ENCODE peak calls at places on chromosomes 1 and 21, in seven cellular contexts. Q, D, C, E, G, A and H are unnamed samples.

GRCh38 chr1:41045740-41046139 is 24.2 kb upstream of the SLFNL1 start:
- DNase-seq in Q (peak; percentile 94), D (no peak), C (no peak), E (no peak), G (no peak), A (no peak), H (no peak)

GRCh38 chr1:247212012-247212411 is 40.2 kb upstream of the ZNF124 start:
- DNase-seq in Q (no peak), D (peak; percentile 56), C (no peak), E (no peak), G (no peak), A (peak; percentile 87), H (no peak)

GRCh38 chr1:234529095-234529494 is 50.1 kb upstream of the TARBP1 start:
- DNase-seq in Q (no peak), D (no peak), C (no peak), E (no peak), G (no peak), A (no peak), H (no peak)

GRCh38 chr1:97814121-97814520 is 106.7 kb downstream of the DPYD start:
- DNase-seq in Q (no peak), D (no peak), C (no peak), E (no peak), G (no peak), A (no peak), H (no peak)

GRCh38 chr1:180299486-180300246 is 69.6 kb downstream of the LHX4 start:
- DNase-seq in Q (no peak), D (no peak), C (no peak), E (no peak), G (no peak), A (no peak), H (no peak)

GRCh38 chr1:11804666-11805453 is 904 bp downstream of the MTHFR start:
- DNase-seq in Q (peak; percentile 31), D (peak; percentile 95), C (no peak), E (no peak), G (peak; percentile 47), A (no peak), H (no peak)

GRCh38 chr1:210726621-210727020 is 397.9 kb downstream of the HHAT start:
- DNase-seq in Q (no peak), D (peak; percentile 67), C (no peak), E (peak; percentile 13), G (no peak), A (no peak), H (peak; percentile 2)

GRCh38 chr1:241950390-241950789 is 7.2 kb upstream of the BECN2 start:
- DNase-seq in Q (no peak), D (no peak), C (no peak), E (no peak), G (peak; percentile 66), A (no peak), H (peak; percentile 28)

GRCh38 chr1:44603718-44604117 is 70.6 kb downstream of the TMEM53 start:
- DNase-seq in Q (no peak), D (no peak), C (no peak), E (no peak), G (peak; percentile 46), A (no peak), H (no peak)

GRCh38 chr1:229388876-229389580 is 44.9 kb downstream of the ACTA1 start:
- DNase-seq in Q (no peak), D (no peak), C (no peak), E (no peak), G (no peak), A (no peak), H (no peak)

GRCh38 chr21:31880816-31881215 is 8.0 kb downstream of the HUNK start:
- DNase-seq in Q (no peak), D (no peak), C (no peak), E (no peak), G (no peak), A (no peak), H (no peak)

GRCh38 chr1:21149430-21149861 is 27.3 kb downstream of the EIF4G3 start:
- DNase-seq in Q (peak; percentile 91), D (no peak), C (peak; percentile 6), E (no peak), G (peak; percentile 34), A (no peak), H (no peak)

GRCh38 chr1:47881505-47882442 is 115.4 kb downstream of the TRABD2B start:
- DNase-seq in Q (no peak), D (no peak), C (no peak), E (no peak), G (peak; percentile 84), A (no peak), H (no peak)

GRCh38 chr1:44568128-44568900 is 106.0 kb downstream of the TMEM53 start:
- DNase-seq in Q (no peak), D (no peak), C (no peak), E (no peak), G (no peak), A (no peak), H (no peak)

GRCh38 chr21:15850645-15851044 is 120.9 kb downstream of the USP25 start:
- DNase-seq in Q (peak; percentile 90), D (no peak), C (no peak), E (no peak), G (no peak), A (no peak), H (no peak)

GRCh38 chr21:36494557-36494956 is 14.6 kb upstream of the CLDN14 start:
- DNase-seq in Q (no peak), D (no peak), C (no peak), E (no peak), G (no peak), A (no peak), H (no peak)

DNA sequence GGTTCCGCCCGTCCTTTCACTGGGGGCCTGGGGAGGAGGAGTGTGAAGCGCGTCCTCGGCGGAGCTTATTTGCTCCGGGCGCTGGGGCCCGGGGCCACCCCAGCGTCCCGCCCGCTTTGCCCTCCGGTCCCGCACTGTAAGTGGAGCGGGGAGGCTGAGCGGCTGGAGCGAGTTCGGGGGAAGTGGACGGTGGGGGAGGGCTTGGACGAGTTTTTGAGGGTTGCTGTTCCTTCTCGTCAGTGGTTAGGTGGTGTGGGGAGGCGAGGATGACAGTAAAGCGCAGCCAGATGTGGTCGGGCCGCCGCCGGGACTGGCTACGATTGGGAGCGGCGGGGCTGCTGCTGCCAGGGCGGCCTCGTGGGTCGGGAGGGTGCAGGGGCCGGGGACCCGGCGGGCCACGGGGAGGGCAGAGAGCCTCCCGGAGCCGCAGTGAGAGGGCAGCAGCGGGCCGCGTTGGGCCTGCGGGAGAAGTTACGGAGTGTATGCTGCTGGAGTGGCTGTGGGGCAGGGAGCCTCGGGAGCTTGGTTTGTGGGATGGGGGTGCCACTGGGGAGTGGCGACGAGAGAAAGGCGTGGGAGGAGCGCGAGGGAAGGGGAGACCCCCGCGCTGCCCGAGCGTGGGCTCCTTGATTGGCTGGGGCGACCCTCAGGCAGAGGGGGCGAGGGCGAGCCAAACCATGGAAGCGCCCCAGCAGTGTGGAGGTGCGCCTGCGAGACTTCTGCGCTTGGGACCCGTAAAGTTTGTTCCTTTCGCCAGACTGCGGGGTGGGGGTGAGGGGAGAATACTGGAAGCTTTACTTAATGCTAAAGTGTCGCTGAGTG is 2.1 kb downstream of the ADGRL2 start:
- DNase-seq in Q (peak; percentile 77), D (no peak), C (no peak), E (no peak), G (peak; percentile 77), A (no peak), H (no peak)
- TF ChIP-seq POLR2AphosphoS5 in Q (peak; percentile 41), D (no peak), C (no peak), E (no peak), G (peak; percentile 31), A (no peak), H (no peak)

GRCh38 chr1:225700164-225700740 is 47.3 kb upstream of the ENAH start:
- DNase-seq in Q (peak; percentile 67), D (no peak), C (peak; percentile 88), E (no peak), G (no peak), A (no peak), H (no peak)

GRCh38 chr1:225695578-225696332 is 42.8 kb upstream of the ENAH start:
- DNase-seq in Q (no peak), D (no peak), C (no peak), E (no peak), G (peak; percentile 53), A (no peak), H (no peak)

GRCh38 chr1:225700889-225701465 is 48.1 kb upstream of the ENAH start:
- DNase-seq in Q (no peak), D (no peak), C (no peak), E (no peak), G (no peak), A (no peak), H (no peak)

GRCh38 chr1:225697437-225697836 is 44.5 kb upstream of the ENAH start:
- DNase-seq in Q (no peak), D (no peak), C (no peak), E (no peak), G (no peak), A (no peak), H (no peak)

GRCh38 chr1:225699336-225699735 is 46.4 kb upstream of the ENAH start:
- DNase-seq in Q (peak; percentile 59), D (no peak), C (no peak), E (no peak), G (no peak), A (no peak), H (no peak)
- H3K9ac ChIP-seq in Q (peak overlapping the region; percentile 17), D (no peak overlapping the region), C (peak overlapping the region; percentile 43), E (no peak overlapping the region), G (peak overlapping the region; percentile 76), A (no peak overlapping the region), H (no peak overlapping the region)

GRCh38 chr1:176754663-176755062 is 291.7 kb downstream of the PAPPA2 start:
- DNase-seq in Q (no peak), D (no peak), C (no peak), E (no peak), G (peak; percentile 22), A (no peak), H (no peak)

GRCh38 chr1:176752505-176752904 is 289.5 kb downstream of the PAPPA2 start:
- DNase-seq in Q (no peak), D (no peak), C (no peak), E (no peak), G (no peak), A (no peak), H (no peak)
- H3K27ac ChIP-seq in Q (no peak overlapping the region), D (no peak overlapping the region), C (no peak overlapping the region), E (no peak overlapping the region), G (no peak overlapping the region), A (no peak overlapping the region), H (no peak overlapping the region)

GRCh38 chr1:54356680-54357147 is 49.5 kb downstream of the SSBP3 start:
- DNase-seq in Q (no peak), D (peak; percentile 35), C (no peak), E (no peak), G (no peak), A (peak; percentile 33), H (no peak)

GRCh38 chr1:54355931-54356679 is 50.1 kb downstream of the SSBP3 start:
- DNase-seq in Q (no peak), D (peak; percentile 90), C (no peak), E (no peak), G (peak; percentile 62), A (no peak), H (no peak)

GRCh38 chr1:54352755-54353154 is 53.4 kb downstream of the SSBP3 start:
- DNase-seq in Q (no peak), D (no peak), C (no peak), E (no peak), G (no peak), A (no peak), H (no peak)

GRCh38 chr1:54353959-54354358 is 52.2 kb downstream of the SSBP3 start:
- DNase-seq in Q (no peak), D (no peak), C (no peak), E (no peak), G (peak; percentile 85), A (no peak), H (no peak)

DNA sequence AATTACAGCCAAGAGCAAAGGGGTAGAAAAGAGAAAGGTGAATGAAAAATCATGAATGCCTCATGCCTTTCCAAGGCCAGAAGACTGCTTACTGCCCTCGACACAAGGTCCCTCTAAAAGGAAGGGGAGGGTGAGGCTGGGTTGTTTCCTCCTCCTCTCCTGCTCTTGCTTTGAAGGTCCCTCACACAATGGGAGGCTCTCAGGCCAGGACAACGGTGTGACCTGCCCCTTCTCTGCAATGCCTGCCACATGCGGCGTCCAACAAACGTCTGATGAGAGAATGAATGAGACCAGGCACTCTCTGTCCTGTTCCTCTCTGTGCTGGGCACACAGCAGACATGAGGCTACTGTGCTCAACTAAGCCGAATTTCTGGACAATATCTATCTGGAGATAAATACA is 51.3 kb downstream of the SSBP3 start:
- DNase-seq in Q (peak; percentile 50), D (no peak), C (no peak), E (no peak), G (no peak), A (no peak), H (no peak)
- TF ChIP-seq POLR2AphosphoS5 in Q (no peak), D (no peak), C (no peak), E (no peak), G (no peak), A (no peak), H (no peak)